ENCODE peak calls at places on chromosomes 7 and 10, in five cellular contexts. D is body of pancreas; S is stimulated activated CD8-positive, alpha-beta memory T cell treated with anti-CD3 and anti-CD28 coated beads, Interleukin-4, amount 100 ng/mL, for 1 hour; P is astrocyte of the cerebellum; J is HFF-Myc. I is an unnamed sample.

GRCh38 chr7:138970446-138970845 is 10.7 kb downstream of the KIAA1549 start:
- DNase-seq in D (no peak), S (no peak), P (no peak), J (no peak), I (no peak)

GRCh38 chr7:121084748-121085336 is 96.3 kb downstream of the CPED1 start:
- DNase-seq in D (no peak), S (no peak), P (peak), J (peak), I (no peak)

GRCh38 chr10:22713853-22714523 is 390 bp downstream of the PIP4K2A start:
- DNase-seq in D (peak), S (no peak), P (no peak), J (no peak), I (no peak)

GRCh38 chr7:150388306-150388705 is 9.2 kb downstream of the ZNF775 start:
- DNase-seq in D (no peak), S (no peak), P (no peak), J (no peak), I (no peak)

GRCh38 chr7:121609208-121609607 is 213.1 kb upstream of the FAM3C start:
- DNase-seq in D (no peak), S (no peak), P (no peak), J (no peak), I (no peak)

GRCh38 chr7:41715000-41715399 is 12.1 kb upstream of the INHBA start:
- DNase-seq in D (no peak), S (no peak), P (no peak), J (no peak), I (no peak)

GRCh38 chr7:148492157-148492860 is 98.3 kb upstream of the C7orf33 start:
- DNase-seq in D (no peak), S (no peak), P (no peak), J (no peak), I (no peak)

GRCh38 chr10:22666287-22667092 is 47.9 kb downstream of the PIP4K2A start:
- DNase-seq in D (peak), S (no peak), P (no peak), J (no peak), I (no peak)

GRCh38 chr10:71009031-71009605 is 120.8 kb upstream of the PCBD1 start:
- DNase-seq in D (no peak), S (no peak), P (no peak), J (no peak), I (no peak)

GRCh38 chr10:17227367-17228080 is 517 bp upstream of the VIM start:
- DNase-seq in D (no peak), S (no peak), P (no peak), J (no peak), I (no peak)

I was measured in glomerular endothelial cell.